ENCODE peak calls at places on chromosomes 4 and X, in eight cellular contexts. Y is HL-60, D is HepG2, O is sigmoid colon, N is transverse colon, M is stomach, B is prostate gland, S is SK-N-SH. P is an unnamed sample.

GRCh38 chrX:102832661-102833060 is 104.4 kb upstream of the RAB40AL start:
- DNase-seq in Y (no peak), D (no peak), O (no peak), N (no peak), M (no peak), B (no peak), S (peak), P (no peak)

GRCh38 chrX:40273356-40274050 is 175.7 kb upstream of the BCOR start:
- DNase-seq in Y (no peak), D (no peak), O (peak), N (no peak), M (no peak), B (no peak), S (peak), P (no peak)

GRCh38 chr4:26787461-26788340 is 72.9 kb upstream of the STIM2 start:
- DNase-seq in Y (no peak), D (peak), O (no peak), N (peak), M (peak), B (peak), S (no peak), P (no peak)

GRCh38 chr4:47510506-47511143 is 25.6 kb downstream of the ATP10D start:
- DNase-seq in Y (no peak), D (no peak), O (no peak), N (no peak), M (no peak), B (no peak), S (no peak), P (no peak)

GRCh38 chrX:54807524-54808108 is at the start of gene MAGED2:
- DNase-seq in Y (no peak), D (no peak), O (no peak), N (peak), M (no peak), B (peak), S (peak), P (no peak)

GRCh38 chr4:169593050-169593449 is 19.3 kb downstream of the NEK1 start:
- DNase-seq in Y (no peak), D (no peak), O (no peak), N (no peak), M (no peak), B (no peak), S (no peak), P (no peak)

GRCh38 chr4:176549161-176549865 is 229.5 kb downstream of the SPCS3 start:
- DNase-seq in Y (no peak), D (no peak), O (no peak), N (no peak), M (no peak), B (no peak), S (no peak), P (no peak)

GRCh38 chr4:48949518-48950207 is 36.4 kb upstream of the CWH43 start:
- DNase-seq in Y (no peak), D (no peak), O (no peak), N (no peak), M (no peak), B (no peak), S (no peak), P (no peak)

GRCh38 chr4:105657117-105657765 is 51.2 kb downstream of the INTS12 start:
- DNase-seq in Y (no peak), D (no peak), O (no peak), N (no peak), M (no peak), B (no peak), S (no peak), P (no peak)

GRCh38 chrX:54181196-54181953 is 1.7 kb downstream of the FAM120C start:
- DNase-seq in Y (no peak), D (no peak), O (no peak), N (no peak), M (no peak), B (no peak), S (no peak), P (no peak)

GRCh38 chr4:950136-951020 is 18.1 kb downstream of the TMEM175 start:
- DNase-seq in Y (no peak), D (no peak), O (no peak), N (no peak), M (no peak), B (no peak), S (peak), P (no peak)

GRCh38 chrX:153926863-153927685 is 1.0 kb upstream of the ARHGAP4 start:
- DNase-seq in Y (peak), D (peak), O (peak), N (peak), M (peak), B (no peak), S (peak), P (no peak)

GRCh38 chr4:119093042-119093827 is 42.4 kb upstream of the MYOZ2 start:
- DNase-seq in Y (no peak), D (no peak), O (no peak), N (no peak), M (peak), B (no peak), S (no peak), P (no peak)

GRCh38 chr4:134627386-134627785 is 425.8 kb upstream of the PABPC4L start:
- DNase-seq in Y (no peak), D (peak), O (no peak), N (peak), M (no peak), B (no peak), S (no peak), P (no peak)

GRCh38 chr4:76984788-76985211 is 35.2 kb downstream of the SEPTIN11 start:
- DNase-seq in Y (no peak), D (peak), O (peak), N (peak), M (no peak), B (no peak), S (peak), P (no peak)

GRCh38 chr4:174461438-174462106 is 60.7 kb downstream of the HPGD start:
- DNase-seq in Y (no peak), D (peak), O (no peak), N (peak), M (no peak), B (peak), S (no peak), P (no peak)

GRCh38 chrX:109934434-109934833 is 68.5 kb upstream of the TMEM164 start:
- DNase-seq in Y (no peak), D (no peak), O (no peak), N (no peak), M (no peak), B (no peak), S (no peak), P (no peak)

GRCh38 chrX:85084770-85085393 is 81.2 kb downstream of the APOOL start:
- DNase-seq in Y (no peak), D (peak), O (no peak), N (no peak), M (no peak), B (no peak), S (peak), P (no peak)

GRCh38 chr4:185817403-185817818 is 5.4 kb upstream of the SORBS2 start:
- DNase-seq in Y (no peak), D (peak), O (no peak), N (peak), M (peak), B (peak), S (no peak), P (no peak)

GRCh38 chr4:173528378-173529321 is 1.4 kb downstream of the HAND2 start:
- DNase-seq in Y (no peak), D (no peak), O (peak), N (no peak), M (no peak), B (no peak), S (peak), P (no peak)

GRCh38 chrX:115650916-115651315 is 89.9 kb downstream of the PLS3 start:
- DNase-seq in Y (no peak), D (peak), O (no peak), N (peak), M (peak), B (no peak), S (peak), P (no peak)

GRCh38 chrX:138748480-138748879 is 37.0 kb upstream of the FGF13 start:
- DNase-seq in Y (no peak), D (no peak), O (no peak), N (no peak), M (no peak), B (no peak), S (no peak), P (no peak)

GRCh38 chrX:154022716-154023115 is 3.0 kb upstream of the IRAK1 start:
- DNase-seq in Y (no peak), D (no peak), O (no peak), N (no peak), M (no peak), B (no peak), S (no peak), P (no peak)

GRCh38 chr4:150045410-150045809 is 32.8 kb upstream of the DCLK2 start:
- DNase-seq in Y (no peak), D (no peak), O (no peak), N (no peak), M (no peak), B (no peak), S (peak), P (no peak)

GRCh38 chr4:150049682-150050081 is 28.6 kb upstream of the DCLK2 start:
- DNase-seq in Y (no peak), D (no peak), O (no peak), N (no peak), M (no peak), B (no peak), S (peak), P (no peak)

GRCh38 chr4:150047546-150047945 is 30.7 kb upstream of the DCLK2 start:
- DNase-seq in Y (no peak), D (no peak), O (no peak), N (no peak), M (no peak), B (no peak), S (no peak), P (no peak)

GRCh38 chr4:150044517-150044916 is 33.7 kb upstream of the DCLK2 start:
- DNase-seq in Y (no peak), D (no peak), O (no peak), N (no peak), M (no peak), B (no peak), S (no peak), P (no peak)

GRCh38 chr4:150046728-150047217 is 31.5 kb upstream of the DCLK2 start:
- DNase-seq in Y (no peak), D (no peak), O (no peak), N (no peak), M (no peak), B (no peak), S (no peak), P (no peak)
- TF ChIP-seq POLR2AphosphoS5 in Y (no peak), D (no peak), O (no peak), N (no peak), M (no peak), B (no peak), S (no peak), P (no peak)

GRCh38 chr4:36687681-36688080 is 406.3 kb downstream of the DTHD1 start:
- DNase-seq in Y (no peak), D (no peak), O (no peak), N (no peak), M (no peak), B (no peak), S (no peak), P (no peak)
- TF ChIP-seq CTCF in Y (no peak), D (no peak), O (no peak), N (no peak), M (no peak), B (no peak), S (no peak), P (no peak)

GRCh38 chr4:78610546-78611214 is 59.1 kb downstream of the ANXA3 start:
- DNase-seq in Y (peak), D (no peak), O (no peak), N (no peak), M (no peak), B (no peak), S (no peak), P (no peak)
- TF ChIP-seq POLR2AphosphoS5 in Y (no peak), D (no peak), O (no peak), N (no peak), M (no peak), B (no peak), S (no peak), P (no peak)

GRCh38 chrX:105609530-105609929 is 212.8 kb upstream of the NRK start:
- DNase-seq in Y (no peak), D (no peak), O (no peak), N (no peak), M (no peak), B (no peak), S (no peak), P (no peak)
- TF ChIP-seq CTCF in Y (no peak), D (no peak), O (no peak), N (no peak), M (no peak), B (no peak), S (no peak), P (no peak)

GRCh38 chr4:110198472-110199419 is at the start of gene ELOVL6:
- DNase-seq in Y (no peak), D (peak), O (peak), N (peak), M (peak), B (peak), S (peak), P (no peak)
- TF ChIP-seq POLR2AphosphoS5 in Y (no peak), D (peak), O (no peak), N (peak), M (no peak), B (no peak), S (peak), P (no peak)

GRCh38 chrX:106862972-106863688 is 40.0 kb downstream of the RIPPLY1 start:
- DNase-seq in Y (no peak), D (peak), O (no peak), N (peak), M (peak), B (no peak), S (peak), P (no peak)
- TF ChIP-seq CTCF in Y (peak), D (peak), O (no peak), N (no peak), M (no peak), B (no peak), S (peak), P (no peak)

GRCh38 chr4:140523370-140523856 is 555 bp upstream of the ELMOD2 start:
- DNase-seq in Y (no peak), D (no peak), O (no peak), N (no peak), M (no peak), B (no peak), S (no peak), P (no peak)

GRCh38 chr4:140529434-140529833 is 5.5 kb downstream of the ELMOD2 start:
- DNase-seq in Y (no peak), D (peak), O (no peak), N (no peak), M (no peak), B (no peak), S (peak), P (no peak)

DNA sequence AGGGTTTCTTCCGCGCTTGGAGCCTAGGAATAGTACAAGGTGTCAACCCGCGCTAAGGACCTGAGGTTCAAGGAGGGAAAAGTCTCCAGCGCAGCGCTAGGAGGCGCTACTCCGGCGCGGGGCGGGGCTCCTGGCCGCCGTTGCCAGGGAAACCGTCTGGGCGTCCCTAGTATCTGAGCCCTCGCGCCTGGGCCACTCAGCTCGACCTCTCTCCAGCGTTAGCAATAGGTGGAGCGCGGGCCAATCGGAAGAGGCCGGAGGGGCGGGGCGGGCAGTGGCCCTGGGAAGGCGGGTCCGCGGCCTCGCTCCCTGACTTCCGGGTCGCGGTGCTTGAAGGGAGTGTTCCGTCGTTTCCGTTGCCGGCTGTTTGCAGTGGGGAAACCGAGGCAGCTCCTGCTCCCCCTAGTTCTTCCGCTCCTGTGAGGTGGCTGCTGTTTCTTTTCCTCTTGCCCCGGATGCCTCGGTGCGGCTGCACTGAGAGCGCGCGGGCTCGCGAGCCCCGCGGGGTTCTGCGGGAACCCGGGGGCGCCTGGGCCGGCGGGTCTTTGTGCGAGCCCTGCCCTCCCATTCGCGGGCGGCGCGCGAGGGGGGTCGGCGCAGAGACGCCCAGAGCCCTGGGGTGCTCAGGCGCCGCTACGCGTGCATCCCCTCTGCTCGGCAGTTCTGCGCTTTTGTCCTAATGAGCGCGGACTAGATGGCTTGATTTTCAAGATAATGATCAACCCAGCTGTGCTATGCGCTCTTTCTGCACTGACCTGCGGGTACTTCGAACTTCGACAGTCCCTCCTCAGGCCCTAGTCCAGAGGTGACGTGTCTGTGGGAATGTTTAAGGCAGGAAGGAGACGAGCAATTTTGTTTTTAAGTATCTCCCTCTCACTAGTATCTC is at the start of gene ELMOD2:
- DNase-seq in Y (peak), D (peak), O (peak), N (peak), M (peak), B (peak), S (peak), P (peak)
- TF ChIP-seq POLR2AphosphoS5 in Y (peak), D (peak), O (peak), N (peak), M (peak), B (peak), S (peak), P (peak)

GRCh38 chrX:104098919-104099318 is 13.4 kb upstream of the ZCCHC18 start:
- DNase-seq in Y (no peak), D (no peak), O (no peak), N (no peak), M (no peak), B (no peak), S (no peak), P (no peak)
- TF ChIP-seq CTCF in Y (no peak), D (no peak), O (no peak), N (no peak), M (no peak), B (no peak), S (no peak), P (no peak)

GRCh38 chr4:6633091-6633906 is 7.2 kb upstream of the MRFAP1 start:
- DNase-seq in Y (peak), D (peak), O (no peak), N (no peak), M (no peak), B (peak), S (no peak), P (peak)
- TF ChIP-seq POLR2AphosphoS5 in Y (peak), D (peak), O (no peak), N (no peak), M (no peak), B (peak), S (no peak), P (no peak)

DNA sequence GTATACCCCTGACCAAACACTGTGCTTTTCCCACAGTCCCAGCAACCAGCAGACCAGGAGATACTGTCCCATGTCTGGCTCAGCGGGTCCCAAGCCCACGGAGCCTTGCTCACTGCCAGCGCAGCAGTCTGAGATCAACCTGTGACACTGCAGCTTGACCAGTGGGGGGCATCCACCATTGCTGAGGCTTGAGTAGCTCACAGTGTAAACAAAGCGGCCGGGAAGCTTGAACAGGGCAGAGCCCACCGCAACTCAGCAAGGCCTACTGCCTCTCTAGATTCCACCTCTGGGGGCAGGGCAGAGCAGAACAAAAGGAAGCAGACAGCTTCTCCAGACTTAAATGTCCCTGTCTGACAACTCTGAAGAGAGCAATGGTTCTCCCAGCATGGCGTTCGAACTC is 58.1 kb downstream of the SLC10A6 start:
- DNase-seq in Y (no peak), D (peak), O (no peak), N (no peak), M (no peak), B (no peak), S (no peak), P (no peak)
- TF ChIP-seq CTCF in Y (no peak), D (peak), O (no peak), N (no peak), M (no peak), B (no peak), S (peak), P (no peak)